ENCODE peak calls at places on chromosomes 4 and X, in nine cellular contexts. S is keratinocyte, E is fibroblast of pulmonary artery, Z is endothelial cell of umbilical vein, U is fibroblast of lung, G is AG04450, H is AG10803, W is Calu3, Q is endodermal cell. J is an unnamed sample.

GRCh38 chrX:120450163-120450562 is 18.9 kb downstream of the LAMP2 start:
- DNase-seq in S (no peak), E (no peak), Z (peak), U (no peak), G (no peak), H (peak), W (peak), Q (no peak), J (peak)

GRCh38 chrX:75278991-75279390 is 5.1 kb downstream of the UPRT start:
- DNase-seq in S (no peak), E (no peak), Z (no peak), U (peak), G (no peak), H (no peak), W (no peak), Q (peak), J (no peak)

GRCh38 chr4:55175779-55176231 is 50.4 kb upstream of the KDR start:
- DNase-seq in S (no peak), E (peak), Z (peak), U (peak), G (no peak), H (peak), W (no peak), Q (peak), J (peak)

GRCh38 chr4:1065732-1066131 is 47.6 kb downstream of the RNF212 start:
- DNase-seq in S (no peak), E (no peak), Z (no peak), U (no peak), G (no peak), H (no peak), W (no peak), Q (no peak), J (no peak)

GRCh38 chrX:136692271-136692670 is 44.3 kb downstream of the CD40LG start:
- DNase-seq in S (no peak), E (peak), Z (no peak), U (peak), G (no peak), H (no peak), W (no peak), Q (no peak), J (no peak)

GRCh38 chr4:54781771-54782170 is 124.0 kb downstream of the KIT start:
- DNase-seq in S (no peak), E (peak), Z (no peak), U (no peak), G (no peak), H (peak), W (no peak), Q (no peak), J (no peak)

GRCh38 chr4:7837597-7838135 is 102.0 kb downstream of the AFAP1 start:
- DNase-seq in S (no peak), E (no peak), Z (no peak), U (no peak), G (no peak), H (no peak), W (no peak), Q (no peak), J (no peak)

GRCh38 chr4:133147365-133147821 is 1.7 kb upstream of the PCDH10 start:
- DNase-seq in S (no peak), E (peak), Z (peak), U (no peak), G (no peak), H (no peak), W (no peak), Q (peak), J (no peak)

GRCh38 chrX:70033348-70033747 is 16.4 kb downstream of the AWAT2 start:
- DNase-seq in S (no peak), E (peak), Z (peak), U (no peak), G (no peak), H (peak), W (peak), Q (peak), J (peak)

GRCh38 chrX:110338850-110339373 is 19.7 kb upstream of the RTL9 start:
- DNase-seq in S (no peak), E (no peak), Z (no peak), U (no peak), G (no peak), H (no peak), W (no peak), Q (no peak), J (peak)

GRCh38 chr4:183596056-183596757 is 62.8 kb downstream of the RWDD4 start:
- DNase-seq in S (no peak), E (no peak), Z (no peak), U (no peak), G (no peak), H (no peak), W (no peak), Q (no peak), J (no peak)

GRCh38 chr4:139849219-139849618 is 183.6 kb downstream of the MGST2 start:
- DNase-seq in S (no peak), E (no peak), Z (no peak), U (no peak), G (no peak), H (no peak), W (no peak), Q (no peak), J (no peak)

GRCh38 chrX:145821291-145821897 is 3.8 kb downstream of the SLITRK2 start:
- DNase-seq in S (no peak), E (no peak), Z (no peak), U (no peak), G (no peak), H (no peak), W (no peak), Q (peak), J (no peak)

GRCh38 chr4:49516796-49517195 is 530.7 kb downstream of the CWH43 start:
- DNase-seq in S (no peak), E (no peak), Z (no peak), U (no peak), G (no peak), H (no peak), W (no peak), Q (peak), J (no peak)

GRCh38 chr4:2303686-2304320 is 41.9 kb upstream of the MXD4 start:
- DNase-seq in S (no peak), E (no peak), Z (no peak), U (no peak), G (no peak), H (no peak), W (no peak), Q (no peak), J (no peak)

GRCh38 chrX:108415146-108415545 is 23.1 kb downstream of the COL4A6 start:
- DNase-seq in S (no peak), E (no peak), Z (peak), U (no peak), G (no peak), H (no peak), W (no peak), Q (no peak), J (no peak)

GRCh38 chr4:88008624-88009235 is 1.3 kb downstream of the PKD2 start:
- DNase-seq in S (no peak), E (peak), Z (peak), U (peak), G (no peak), H (peak), W (no peak), Q (no peak), J (no peak)

GRCh38 chr4:38154681-38155588 is 194.7 kb downstream of the PTTG2 start:
- DNase-seq in S (no peak), E (no peak), Z (no peak), U (no peak), G (no peak), H (peak), W (peak), Q (no peak), J (peak)

GRCh38 chr4:102263024-102263787 is 82.1 kb downstream of the SLC39A8 start:
- DNase-seq in S (peak), E (peak), Z (peak), U (peak), G (no peak), H (peak), W (peak), Q (no peak), J (peak)

GRCh38 chrX:38864165-38864564 is 62.9 kb downstream of the MID1IP1 start:
- DNase-seq in S (no peak), E (peak), Z (no peak), U (peak), G (no peak), H (peak), W (no peak), Q (no peak), J (no peak)

GRCh38 chrX:24902808-24903207 is 113.0 kb downstream of the ARX start:
- DNase-seq in S (no peak), E (peak), Z (peak), U (peak), G (peak), H (peak), W (no peak), Q (no peak), J (peak)

GRCh38 chrX:129875669-129876068 is 30.3 kb upstream of the UTP14A start:
- DNase-seq in S (no peak), E (peak), Z (no peak), U (peak), G (peak), H (peak), W (peak), Q (no peak), J (peak)

GRCh38 chrX:21963226-21963625 is 22.7 kb downstream of the SMS start:
- DNase-seq in S (no peak), E (no peak), Z (no peak), U (no peak), G (no peak), H (no peak), W (no peak), Q (no peak), J (no peak)

GRCh38 chr4:6844986-6845385 is 62.5 kb downstream of the KIAA0232 start:
- DNase-seq in S (no peak), E (no peak), Z (no peak), U (no peak), G (no peak), H (no peak), W (no peak), Q (no peak), J (no peak)

GRCh38 chr4:163607292-163607691 is 112.8 kb downstream of the TMA16 start:
- DNase-seq in S (no peak), E (no peak), Z (no peak), U (peak), G (no peak), H (no peak), W (no peak), Q (no peak), J (no peak)

GRCh38 chrX:111465664-111466063 is 45.8 kb upstream of the SERTM2 start:
- DNase-seq in S (no peak), E (no peak), Z (no peak), U (no peak), G (no peak), H (no peak), W (no peak), Q (no peak), J (no peak)

GRCh38 chrX:29659911-29660310 is 555.5 kb upstream of the MAGEB2 start:
- DNase-seq in S (no peak), E (no peak), Z (no peak), U (no peak), G (no peak), H (no peak), W (no peak), Q (no peak), J (no peak)

GRCh38 chr4:83219344-83219990 is 65.1 kb downstream of the COQ2 start:
- DNase-seq in S (peak), E (no peak), Z (peak), U (peak), G (no peak), H (peak), W (no peak), Q (no peak), J (peak)

GRCh38 chr4:75714681-75715080 is 9.7 kb upstream of the USO1 start:
- DNase-seq in S (no peak), E (no peak), Z (no peak), U (no peak), G (no peak), H (no peak), W (no peak), Q (peak), J (no peak)

GRCh38 chr4:1541449-1542225 is 135.4 kb upstream of the NKX1-1 start:
- DNase-seq in S (no peak), E (no peak), Z (no peak), U (no peak), G (no peak), H (no peak), W (no peak), Q (no peak), J (no peak)

GRCh38 chr4:26183017-26183416 is 137.8 kb upstream of the RBPJ start:
- DNase-seq in S (no peak), E (no peak), Z (no peak), U (peak), G (no peak), H (peak), W (no peak), Q (no peak), J (no peak)

GRCh38 chrX:106481341-106481740 is 130.4 kb upstream of the RADX start:
- DNase-seq in S (no peak), E (peak), Z (peak), U (peak), G (peak), H (peak), W (peak), Q (peak), J (peak)

GRCh38 chr4:1975880-1976279 is 32.9 kb downstream of the NELFA start:
- DNase-seq in S (no peak), E (no peak), Z (no peak), U (no peak), G (no peak), H (no peak), W (no peak), Q (no peak), J (no peak)

GRCh38 chr4:170978990-170979389 is 834.2 kb upstream of the GALNTL6 start:
- DNase-seq in S (no peak), E (no peak), Z (no peak), U (no peak), G (no peak), H (no peak), W (no peak), Q (peak), J (no peak)
- TF ChIP-seq CTCF in S (no peak), E (no peak), Z (no peak), U (no peak), G (no peak), H (no peak), W (no peak), Q (peak), J (no peak)

GRCh38 chr4:85407546-85407945 is 67.4 kb upstream of the ARHGAP24 start:
- DNase-seq in S (no peak), E (no peak), Z (peak), U (peak), G (no peak), H (no peak), W (no peak), Q (no peak), J (no peak)
- TF ChIP-seq CTCF in S (no peak), E (no peak), Z (no peak), U (no peak), G (no peak), H (no peak), W (no peak), Q (no peak), J (no peak)

DNA sequence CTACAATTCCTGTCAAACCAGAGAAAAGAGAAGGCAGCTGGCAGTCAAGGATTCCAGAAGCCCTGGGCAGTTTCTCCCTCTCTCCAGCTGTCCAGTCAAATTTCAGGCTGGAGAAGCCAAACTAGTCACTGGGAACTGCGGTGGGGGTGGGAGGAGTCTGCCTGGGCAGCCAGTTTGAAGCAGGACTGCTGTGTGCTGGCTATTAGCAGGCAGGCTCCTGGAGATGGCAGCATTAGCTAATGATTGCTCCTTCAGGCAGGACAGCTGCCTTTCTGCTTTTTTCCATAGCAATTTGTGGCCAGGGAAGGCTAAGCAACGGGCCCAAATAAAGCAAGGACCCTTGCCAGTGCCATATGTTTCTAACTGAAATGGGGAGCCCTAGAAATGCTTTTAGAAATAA is 44.7 kb upstream of the FGF13 start:
- DNase-seq in S (no peak), E (peak), Z (no peak), U (peak), G (no peak), H (peak), W (peak), Q (peak), J (peak)
- TF ChIP-seq CTCF in S (peak), E (no peak), Z (no peak), U (peak), G (no peak), H (peak), W (no peak), Q (peak), J (peak)

DNA sequence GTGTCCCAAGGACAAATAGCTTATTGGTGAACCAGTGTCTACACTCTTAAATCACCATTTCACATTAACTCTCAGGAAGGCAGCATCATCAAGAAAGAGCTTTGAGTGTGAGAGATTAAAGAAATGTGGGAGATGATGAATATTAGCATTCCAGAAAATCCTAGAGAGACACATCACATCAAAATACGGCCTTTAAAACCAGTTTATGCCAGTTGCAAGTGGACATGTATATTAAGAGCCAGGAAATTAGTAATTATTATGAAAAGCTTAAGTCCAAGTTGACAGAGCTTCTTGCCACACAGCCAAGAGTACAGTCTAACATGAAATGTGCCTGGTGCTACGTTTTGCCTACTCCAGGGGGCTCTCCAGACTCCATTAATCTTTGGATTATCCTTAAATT is 503.0 kb upstream of the BOD1L1 start:
- DNase-seq in S (no peak), E (peak), Z (no peak), U (peak), G (no peak), H (peak), W (no peak), Q (no peak), J (no peak)
- TF ChIP-seq CTCF in S (no peak), E (no peak), Z (no peak), U (no peak), G (no peak), H (no peak), W (no peak), Q (no peak), J (no peak)

GRCh38 chr4:122003335-122003734 is 51.5 kb upstream of the TRPC3 start:
- DNase-seq in S (no peak), E (peak), Z (peak), U (no peak), G (no peak), H (peak), W (peak), Q (peak), J (peak)
- TF ChIP-seq CTCF in S (peak), E (peak), Z (peak), U (peak), G (peak), H (peak), W (no peak), Q (peak), J (no peak)

GRCh38 chrX:102126863-102127262 is 1.4 kb downstream of the TCEAL2 start:
- DNase-seq in S (no peak), E (no peak), Z (no peak), U (no peak), G (no peak), H (no peak), W (no peak), Q (peak), J (no peak)

DNA sequence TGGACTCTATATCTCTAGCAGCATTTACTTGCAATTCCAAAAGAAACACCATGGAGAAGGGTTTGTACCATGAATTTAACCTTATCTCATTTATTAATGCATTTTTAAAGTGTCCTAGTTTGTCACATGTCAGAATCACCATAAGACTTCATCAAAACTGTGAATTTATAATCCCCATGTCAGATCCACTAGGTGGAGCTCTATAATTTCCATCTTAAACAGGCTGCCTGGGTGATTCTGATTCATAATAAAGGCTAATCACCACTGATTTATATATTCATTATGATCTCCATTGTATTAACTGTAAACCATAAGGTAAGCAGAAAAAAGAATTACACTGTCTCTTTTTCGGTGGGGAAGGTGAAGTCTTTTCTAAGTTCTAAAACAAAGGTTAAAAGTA is 4.0 kb downstream of the TCEAL2 start:
- DNase-seq in S (no peak), E (peak), Z (peak), U (no peak), G (no peak), H (peak), W (no peak), Q (no peak), J (peak)
- TF ChIP-seq CTCF in S (peak), E (peak), Z (peak), U (peak), G (peak), H (peak), W (no peak), Q (peak), J (peak)

GRCh38 chr4:89949782-89950387 is 55.2 kb downstream of the MMRN1 start:
- DNase-seq in S (no peak), E (no peak), Z (no peak), U (no peak), G (no peak), H (no peak), W (no peak), Q (no peak), J (peak)
- TF ChIP-seq CTCF in S (peak), E (peak), Z (no peak), U (peak), G (peak), H (no peak), W (no peak), Q (peak), J (peak)

GRCh38 chr4:152957437-152958185 is 21.5 kb downstream of the FHDC1 start:
- DNase-seq in S (no peak), E (no peak), Z (peak), U (no peak), G (no peak), H (no peak), W (peak), Q (peak), J (no peak)
- TF ChIP-seq CTCF in S (no peak), E (peak), Z (peak), U (no peak), G (no peak), H (no peak), W (no peak), Q (peak), J (no peak)